ENCODE peak calls at places on chromosomes 16 and 17, in six cellular contexts. M is A549; J is CD8-positive, alpha-beta memory T cell; F is PC-3; Y is suprapubic skin; C is ovary. G is an unnamed sample.

GRCh38 chr17:68738044-68738443 is 136.9 kb upstream of the FAM20A start:
- DNase-seq in F (no peak), J (no peak), Y (no peak), M (no peak), C (peak; percentile 29), G (no peak)

GRCh38 chr16:76035689-76036088 is 241.5 kb upstream of the CNTNAP4 start:
- DNase-seq in C (no peak), J (no peak), M (no peak), F (peak; percentile 18), Y (no peak), G (no peak)

GRCh38 chr17:11736613-11737289 is 138.5 kb downstream of the DNAH9 start:
- DNase-seq in M (no peak), C (no peak), F (no peak), Y (no peak), J (no peak), G (no peak)

GRCh38 chr17:63573634-63574033 is 23.4 kb downstream of the DCAF7 start:
- DNase-seq in J (no peak), M (peak; percentile 54), Y (no peak), C (no peak), F (peak; percentile 37), G (no peak)

GRCh38 chr16:12271006-12271405 is 294.5 kb downstream of the SNX29 start:
- DNase-seq in J (no peak), F (peak; percentile 56), Y (no peak), C (no peak), M (no peak), G (no peak)

GRCh38 chr17:78005452-78006171 is 47.1 kb downstream of the TNRC6C start:
- DNase-seq in C (no peak), M (no peak), F (no peak), Y (no peak), J (no peak), G (no peak)

GRCh38 chr16:20072524-20073202 is 1.0 kb downstream of the GPR139 start:
- DNase-seq in M (no peak), C (no peak), J (no peak), F (no peak), Y (no peak), G (no peak)

GRCh38 chr17:79757140-79757745 is 20.7 kb upstream of the CBX2 start:
- DNase-seq in M (no peak), Y (no peak), F (no peak), C (no peak), J (no peak), G (no peak)

GRCh38 chr17:51707216-51707615 is 446.9 kb downstream of the UTP18 start:
- DNase-seq in F (peak; percentile 81), Y (no peak), J (no peak), C (no peak), M (no peak), G (no peak)

GRCh38 chr17:42759982-42760651 is 910 bp upstream of the RAMP2 start:
- DNase-seq in F (no peak), J (no peak), Y (no peak), C (no peak), M (no peak), G (no peak)

GRCh38 chr16:59878479-59878878 is 1144.4 kb upstream of the GOT2 start:
- DNase-seq in C (no peak), J (no peak), Y (no peak), M (peak; percentile 70), F (peak; percentile 66), G (no peak)

GRCh38 chr16:59881366-59881765 is 1147.2 kb upstream of the GOT2 start:
- DNase-seq in Y (no peak), M (no peak), F (no peak), J (no peak), C (no peak), G (no peak)

GRCh38 chr16:59880626-59881025 is 1146.5 kb upstream of the GOT2 start:
- DNase-seq in Y (no peak), M (no peak), J (no peak), C (no peak), F (peak; percentile 4), G (no peak)

GRCh38 chr16:59878999-59879398 is 1144.9 kb upstream of the GOT2 start:
- DNase-seq in F (peak; percentile 30), C (no peak), J (no peak), Y (no peak), M (peak; percentile 13), G (no peak)
- H3K27ac ChIP-seq in F (peak overlapping the region; percentile 25), C (no peak overlapping the region), J (no peak overlapping the region), Y (no peak overlapping the region), M (peak overlapping the region; percentile 70), G (no peak overlapping the region)

GRCh38 chr16:14307059-14307531 is 236.0 kb downstream of the MRTFB start:
- DNase-seq in C (no peak), F (no peak), Y (no peak), M (no peak), J (no peak), G (no peak)

GRCh38 chr16:14308357-14308723 is 237.2 kb downstream of the MRTFB start:
- DNase-seq in C (no peak), Y (no peak), F (no peak), M (no peak), J (no peak), G (no peak)

GRCh38 chr16:14307623-14308356 is 236.7 kb downstream of the MRTFB start:
- DNase-seq in J (no peak), M (no peak), Y (no peak), C (no peak), F (no peak), G (no peak)

GRCh38 chr16:14304891-14305459 is 233.9 kb downstream of the MRTFB start:
- DNase-seq in Y (no peak), J (no peak), C (no peak), M (no peak), F (no peak), G (no peak)

DNA sequence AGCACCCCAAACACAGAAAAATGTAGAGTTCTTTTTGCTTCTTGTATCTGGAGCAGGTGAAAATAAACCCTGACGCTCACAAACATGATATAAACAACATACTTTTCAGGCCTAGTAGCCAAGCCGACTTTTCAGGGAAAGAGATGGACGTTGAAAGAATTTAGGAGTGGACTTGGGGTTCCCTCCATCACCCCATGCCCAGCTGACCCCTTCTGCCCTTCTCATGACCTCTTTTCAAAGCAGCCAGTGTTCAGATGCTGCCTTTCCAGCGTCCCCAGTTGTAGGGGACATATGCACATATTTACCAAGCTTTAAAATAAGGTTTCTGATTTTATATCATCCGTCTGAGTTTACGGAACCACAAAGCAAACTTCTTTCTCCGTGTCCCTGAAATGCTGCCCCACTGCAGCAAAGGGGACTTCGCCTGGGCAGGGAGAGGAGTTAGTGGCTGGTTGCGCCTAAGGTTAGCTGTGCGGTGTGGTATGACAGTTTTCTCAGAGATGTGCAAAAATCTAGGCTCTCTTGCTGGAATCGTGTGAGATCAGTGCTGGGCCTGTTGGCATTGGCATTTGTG is 235.5 kb downstream of the MRTFB start:
- DNase-seq in Y (no peak), C (no peak), J (no peak), F (no peak), M (no peak), G (no peak)
- H3K4me1 ChIP-seq in Y (peaks cover 74% of the 10 kb centered on the region), C (peaks cover 16% of the 10 kb centered on the region), J (peaks cover 46% of the 10 kb centered on the region), F (peaks cover 58% of the 10 kb centered on the region), M (peaks cover 59% of the 10 kb centered on the region), G (peaks cover 44% of the 10 kb centered on the region)

GRCh38 chr17:44108440-44109311 is 14.8 kb downstream of the HDAC5 start:
- DNase-seq in Y (peak; percentile 86), J (no peak), C (peak; percentile 96), M (peak; percentile 96), F (no peak), G (no peak)

GRCh38 chr17:44106801-44107200 is 16.6 kb downstream of the HDAC5 start:
- DNase-seq in Y (no peak), F (no peak), J (no peak), C (no peak), M (no peak), G (no peak)

GRCh38 chr17:44105483-44105882 is 18.0 kb downstream of the HDAC5 start:
- DNase-seq in Y (no peak), M (no peak), J (no peak), F (no peak), C (no peak), G (no peak)

GRCh38 chr17:44105941-44106340 is 17.5 kb downstream of the HDAC5 start:
- DNase-seq in J (no peak), Y (no peak), C (no peak), M (no peak), F (no peak), G (no peak)

DNA sequence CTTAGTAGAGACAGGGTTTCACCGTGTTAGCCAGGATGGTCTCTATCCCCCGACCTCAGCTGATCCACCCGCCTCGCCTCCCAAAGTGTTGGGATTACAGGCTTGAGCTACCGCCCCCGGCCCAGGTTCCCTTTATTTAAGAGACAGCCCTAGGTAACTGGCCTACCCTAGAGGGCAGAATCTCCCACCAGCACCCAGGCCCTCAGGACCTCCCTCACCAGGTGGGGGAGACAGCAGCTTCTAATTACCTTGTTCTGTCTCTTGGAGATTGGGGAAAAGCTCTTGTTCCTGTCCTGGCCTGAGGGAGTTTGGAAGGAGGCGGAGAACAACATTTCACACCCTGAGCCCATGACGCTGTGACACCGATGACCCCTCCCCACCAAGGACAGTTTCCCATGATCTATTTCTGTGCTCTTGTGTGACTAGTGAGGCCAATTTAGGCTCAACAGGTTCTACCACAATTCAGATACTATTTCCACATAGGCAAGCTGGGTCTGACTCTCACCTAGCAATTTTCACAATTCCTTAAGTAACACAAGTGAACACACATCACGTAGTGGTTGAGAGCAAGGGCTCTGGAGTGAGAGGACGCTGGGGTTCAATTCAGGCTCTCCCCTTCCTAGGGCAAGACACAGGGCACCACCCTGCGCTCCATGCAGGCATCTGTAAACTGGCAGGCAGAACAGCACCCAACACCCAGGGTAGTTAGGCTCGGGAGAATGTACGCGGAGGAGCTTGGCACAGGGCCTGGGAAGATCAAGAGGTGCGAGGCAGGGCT is 20.4 kb downstream of the HDAC5 start:
- DNase-seq in M (no peak), F (no peak), J (no peak), Y (no peak), C (no peak), G (no peak)
- H3K27ac ChIP-seq in M (no peak overlapping the region), F (no peak overlapping the region), J (no peak overlapping the region), Y (peak overlapping the region; percentile 66), C (no peak overlapping the region), G (no peak overlapping the region)

GRCh38 chr17:2181206-2181983 is 122.2 kb downstream of the SMG6 start:
- DNase-seq in C (peak; percentile 69), Y (no peak), F (no peak), M (no peak), J (no peak), G (no peak)

GRCh38 chr17:2178798-2179505 is 124.0 kb downstream of the HIC1 start:
- DNase-seq in C (no peak), F (no peak), J (no peak), M (no peak), Y (no peak), G (no peak)

GRCh38 chr17:2179615-2180295 is 123.8 kb downstream of the SMG6 start:
- DNase-seq in F (no peak), M (no peak), J (no peak), C (peak; percentile 91), Y (peak; percentile 82), G (no peak)

GRCh38 chr17:2183346-2183745 is 120.2 kb downstream of the SMG6 start:
- DNase-seq in C (no peak), J (no peak), M (no peak), F (peak; percentile 25), Y (no peak), G (no peak)

DNA sequence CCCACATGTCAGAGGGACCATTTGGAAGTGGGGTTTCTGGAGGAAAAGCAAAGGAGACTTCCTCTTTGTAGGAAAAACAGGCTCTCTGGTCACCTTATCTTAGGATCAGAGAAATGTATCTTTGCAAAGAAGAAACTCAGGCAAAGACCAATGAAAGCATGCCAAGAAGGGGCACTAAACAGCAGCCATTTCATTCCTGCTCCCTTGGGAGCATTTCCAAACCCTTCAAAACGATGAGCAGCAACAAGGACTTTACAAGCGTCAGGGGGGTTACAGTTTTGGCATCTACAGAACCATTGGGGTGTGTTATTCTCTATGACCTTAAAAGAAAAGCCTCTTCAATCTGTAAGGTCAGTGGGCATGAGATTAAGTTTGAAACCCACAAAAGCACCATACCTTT is 122.8 kb downstream of the SMG6 start:
- DNase-seq in M (no peak), J (no peak), C (no peak), F (no peak), Y (no peak), G (no peak)
- H3K4me1 ChIP-seq in M (no peaks in the 10 kb centered on the region), J (no peaks in the 10 kb centered on the region), C (peaks cover 56% of the 10 kb centered on the region), F (no peaks in the 10 kb centered on the region), Y (peaks cover 71% of the 10 kb centered on the region), G (no peaks in the 10 kb centered on the region)